ENCODE peak calls at places on chromosomes 13 and 19, in five cellular contexts. N is stomach, L is GM12892, F is suprapubic skin, Q is transverse colon. W is an unnamed sample.

GRCh38 chr13:50366488-50367174 is 351.4 kb downstream of the KCNRG start:
- DNase-seq in Q (no peak), L (no peak), N (no peak), F (no peak), W (no peak)

GRCh38 chr19:45307361-45307760 is 15.3 kb downstream of the CKM start:
- DNase-seq in Q (no peak), L (no peak), F (no peak), N (no peak), W (no peak)

GRCh38 chr13:35983206-35983605 is 148.0 kb downstream of the DCLK1 start:
- DNase-seq in N (no peak), Q (no peak), F (no peak), L (no peak), W (no peak)

GRCh38 chr13:31945202-31945978 is 86.2 kb upstream of the FRY start:
- DNase-seq in N (peak), L (no peak), Q (peak), F (peak), W (no peak)

GRCh38 chr19:13640611-13641010 is 123.7 kb upstream of the MRI1 start:
- DNase-seq in Q (no peak), N (no peak), L (no peak), F (no peak), W (no peak)

GRCh38 chr13:50724438-50724837 is 119.1 kb downstream of the DLEU7 start:
- DNase-seq in Q (no peak), N (no peak), F (no peak), L (no peak), W (no peak)

GRCh38 chr19:3224346-3225325 is at the start of gene CELF5:
- DNase-seq in L (peak), Q (peak), N (peak), F (no peak), W (no peak)

GRCh38 chr19:48868196-48868886 is at the start of gene PLEKHA4:
- DNase-seq in Q (peak), N (peak), L (no peak), F (peak), W (no peak)

GRCh38 chr19:1228161-1228560 is 9.6 kb downstream of the CBARP start:
- DNase-seq in N (no peak), Q (no peak), F (no peak), L (no peak), W (no peak)

GRCh38 chr19:35266904-35267817 is 1.6 kb upstream of the USF2 start:
- DNase-seq in F (no peak), Q (peak), N (no peak), L (no peak), W (no peak)

GRCh38 chr19:34474233-34474989 is 7.1 kb upstream of the WTIP start:
- DNase-seq in N (no peak), L (no peak), Q (no peak), F (peak), W (no peak)

GRCh38 chr19:5697022-5697889 is 7.2 kb downstream of the RPL36 start:
- DNase-seq in N (no peak), F (no peak), L (no peak), Q (no peak), W (no peak)

GRCh38 chr19:45958320-45958719 is 15.3 kb downstream of the NOVA2 start:
- DNase-seq in N (no peak), F (no peak), L (no peak), Q (no peak), W (no peak)

GRCh38 chr13:113548171-113548641 is 36.3 kb upstream of the TFDP1 start:
- DNase-seq in N (no peak), L (no peak), F (no peak), Q (peak), W (no peak)

GRCh38 chr19:29267701-29268100 is 54.8 kb upstream of the UQCRFS1 start:
- DNase-seq in L (no peak), N (no peak), F (no peak), Q (no peak), W (no peak)

GRCh38 chr19:27736225-27736624 is 1476.7 kb downstream of the UQCRFS1 start:
- DNase-seq in L (no peak), Q (no peak), F (no peak), N (no peak), W (no peak)

GRCh38 chr13:59374720-59375119 is 789.0 kb downstream of the DIAPH3 start:
- DNase-seq in Q (no peak), L (no peak), F (no peak), N (no peak), W (peak)

GRCh38 chr13:30323524-30323923 is 16.2 kb upstream of the KATNAL1 start:
- DNase-seq in F (no peak), Q (no peak), N (no peak), L (no peak), W (no peak)

GRCh38 chr13:33224191-33224590 is 61.4 kb downstream of the STARD13 start:
- DNase-seq in Q (no peak), F (no peak), L (no peak), N (no peak), W (no peak)

GRCh38 chr19:45253396-45254027 is 2.4 kb downstream of the MARK4 start:
- DNase-seq in L (no peak), F (no peak), Q (no peak), N (no peak), W (no peak)

GRCh38 chr13:24625870-24626419 is 54.3 kb upstream of the ATP12A start:
- DNase-seq in N (peak), Q (no peak), L (no peak), F (no peak), W (no peak)

GRCh38 chr13:59532405-59532804 is 631.3 kb downstream of the DIAPH3 start:
- DNase-seq in N (no peak), F (no peak), L (no peak), Q (no peak), W (no peak)

GRCh38 chr19:46784262-46785053 is 3.9 kb downstream of the SLC1A5 start:
- DNase-seq in N (peak), F (peak), L (peak), Q (peak), W (peak)

GRCh38 chr19:51798958-51799310 is 4.0 kb downstream of the FPR3 start:
- DNase-seq in Q (peak), N (no peak), L (no peak), F (no peak), W (no peak)

GRCh38 chr19:17281391-17282304 is at the start of gene ANKLE1:
- DNase-seq in Q (peak), L (peak), N (peak), F (no peak), W (no peak)

GRCh38 chr13:48110132-48110868 is 15.4 kb upstream of the MED4 start:
- DNase-seq in N (no peak), Q (no peak), F (no peak), L (no peak), W (no peak)

GRCh38 chr13:113209880-113210421 is 538 bp downstream of the CUL4A start:
- DNase-seq in F (peak), L (peak), Q (peak), N (peak), W (peak)

GRCh38 chr19:2602391-2603181 is 99.9 kb downstream of the GNG7 start:
- DNase-seq in Q (peak), L (no peak), N (peak), F (peak), W (no peak)

GRCh38 chr19:4310247-4311121 is 6.1 kb downstream of the FSD1 start:
- DNase-seq in F (no peak), Q (peak), L (no peak), N (no peak), W (no peak)
- TF ChIP-seq POLR2AphosphoS5 in F (no peak), Q (no peak), L (no peak), N (no peak), W (no peak)

GRCh38 chr19:53978975-53979801 is 12.2 kb upstream of the CACNG6 start:
- DNase-seq in L (no peak), F (no peak), N (no peak), Q (no peak), W (no peak)

GRCh38 chr19:53981408-53981998 is 9.9 kb upstream of the CACNG6 start:
- DNase-seq in N (no peak), Q (no peak), L (no peak), F (no peak), W (no peak)

GRCh38 chr19:53977429-53977990 is 13.9 kb upstream of the CACNG6 start:
- DNase-seq in L (no peak), F (no peak), N (peak), Q (peak), W (peak)

GRCh38 chr19:53980553-53981407 is 10.7 kb upstream of the CACNG6 start:
- DNase-seq in Q (no peak), F (no peak), N (no peak), L (no peak), W (no peak)

DNA sequence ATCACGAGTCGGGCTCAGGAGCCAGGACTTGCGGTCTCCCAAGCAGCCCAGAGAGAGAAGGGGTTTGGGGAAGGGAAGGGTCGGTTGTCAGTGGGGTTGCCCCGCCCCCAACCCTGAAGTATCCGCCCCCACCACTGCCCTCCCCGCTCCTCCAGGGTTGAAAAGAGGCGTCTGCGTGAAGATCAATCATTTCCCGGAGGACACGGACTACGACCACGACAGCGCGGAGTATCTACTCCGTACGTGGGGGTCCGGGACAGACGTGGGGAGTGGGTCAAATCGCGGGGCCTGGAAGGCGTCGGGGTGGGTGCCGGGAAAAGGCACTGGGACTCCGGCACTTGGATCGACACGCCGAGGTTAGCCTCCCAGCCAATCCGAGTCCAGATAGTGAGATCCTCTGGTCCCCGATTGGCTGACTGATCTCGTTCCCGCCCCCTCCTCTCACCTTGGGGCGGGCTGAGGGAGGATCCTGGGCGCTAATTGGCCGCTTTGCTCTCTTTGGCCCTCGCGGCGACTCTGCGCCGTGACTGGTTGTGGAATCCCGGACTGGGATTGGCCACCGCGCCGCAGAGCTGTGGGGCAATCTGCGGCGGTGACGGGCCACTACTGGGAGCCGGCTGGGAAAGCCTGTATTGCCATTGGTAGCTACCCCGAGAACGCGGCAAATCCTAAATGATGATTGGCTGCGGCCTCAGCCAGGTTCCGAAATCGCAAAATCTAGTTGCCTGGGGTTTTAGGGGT is 13.3 kb upstream of the CACNG6 start:
- DNase-seq in N (no peak), L (no peak), Q (no peak), F (no peak), W (no peak)
- TF ChIP-seq POLR2AphosphoS5 in N (no peak), L (no peak), Q (no peak), F (no peak), W (no peak)

GRCh38 chr13:106581268-106581667 is 13.3 kb upstream of the ARGLU1 start:
- DNase-seq in N (peak), Q (no peak), F (no peak), L (no peak), W (no peak)

GRCh38 chr13:106580551-106580950 is 12.6 kb upstream of the ARGLU1 start:
- DNase-seq in L (no peak), Q (no peak), F (no peak), N (no peak), W (no peak)
- TF ChIP-seq POLR2AphosphoS5 in L (no peak), Q (no peak), F (no peak), N (no peak), W (no peak)

DNA sequence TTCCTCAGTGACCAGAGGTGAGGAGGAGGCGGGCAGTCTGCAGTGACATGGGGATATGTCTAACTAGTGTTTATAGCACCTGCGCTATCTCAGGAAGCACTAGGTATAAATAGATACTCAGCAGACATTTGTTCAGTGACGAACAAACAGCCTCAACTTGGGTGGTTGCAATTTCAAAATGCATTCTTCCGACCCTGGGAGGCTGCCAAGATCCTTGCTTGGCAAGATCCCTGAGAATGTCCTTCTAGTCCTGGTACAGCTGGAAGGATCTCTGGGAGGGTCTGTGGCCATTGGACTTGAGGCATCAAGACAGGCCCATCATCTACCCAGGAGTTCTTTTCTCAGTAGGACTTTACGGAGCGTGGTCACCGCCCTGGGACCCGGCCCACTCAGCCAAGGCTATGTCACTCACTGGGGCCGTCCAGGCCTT is 299.5 kb downstream of the ZNF536 start:
- DNase-seq in N (peak), L (no peak), Q (no peak), F (no peak), W (no peak)
- TF ChIP-seq POLR2AphosphoS5 in N (no peak), L (no peak), Q (no peak), F (no peak), W (no peak)

GRCh38 chr13:46213242-46213641 is 1.5 kb downstream of the LRRC63 start:
- DNase-seq in L (no peak), N (no peak), F (no peak), Q (no peak), W (no peak)
- TF ChIP-seq POLR2AphosphoS5 in L (no peak), N (no peak), F (no peak), Q (no peak), W (no peak)

GRCh38 chr19:55546822-55547614 is 1.7 kb upstream of the SBK3 start:
- DNase-seq in N (peak), F (no peak), Q (peak), L (no peak), W (no peak)
- TF ChIP-seq POLR2AphosphoS5 in N (peak), F (no peak), Q (peak), L (no peak), W (no peak)

W was measured in SK-N-MC.